ENCODE peak calls at places on chromosomes 13 and 19, in eight cellular contexts. M is thoracic aorta, Z is mucosa of descending colon, X is AG20443, K is Calu3, W is mesendoderm, G is BJ, E is type B pancreatic cell. F is an unnamed sample.

GRCh38 chr19:7928334-7928706 is 2.4 kb upstream of the CTXN1 start:
- DNase-seq in E (no peak), W (no peak), M (no peak), Z (no peak), K (no peak), X (no peak), G (no peak), F (no peak)

GRCh38 chr19:45290381-45290931 is 32.2 kb downstream of the CKM start:
- DNase-seq in G (no peak), Z (no peak), W (no peak), X (no peak), E (no peak), M (no peak), K (no peak), F (no peak)

GRCh38 chr13:49308104-49308875 is 60.6 kb downstream of the CDADC1 start:
- DNase-seq in W (no peak), X (peak; percentile 85), E (no peak), Z (peak; percentile 49), K (no peak), M (peak; percentile 73), G (no peak), F (peak; percentile 73)

GRCh38 chr19:55082023-55082851 is 6.6 kb downstream of the EPS8L1 start:
- DNase-seq in M (no peak), X (peak; percentile 50), K (no peak), W (peak; percentile 74), Z (peak; percentile 61), E (no peak), G (no peak), F (no peak)

GRCh38 chr19:55304279-55304978 is 20.6 kb downstream of the BRSK1 start:
- DNase-seq in W (peak; percentile 77), E (no peak), Z (peak; percentile 48), X (no peak), K (peak; percentile 48), G (no peak), M (no peak), F (peak; percentile 33)

GRCh38 chr13:25752957-25753540 is 298.8 kb downstream of the SHISA2 start:
- DNase-seq in G (peak; percentile 19), W (no peak), M (peak; percentile 25), X (peak; percentile 89), K (no peak), E (no peak), Z (peak; percentile 29), F (peak; percentile 84)

GRCh38 chr13:41008349-41008980 is 10.7 kb downstream of the ELF1 start:
- DNase-seq in G (no peak), M (no peak), X (peak; percentile 32), Z (no peak), E (no peak), K (no peak), W (no peak), F (peak; percentile 72)

GRCh38 chr19:39211731-39212376 is 7.8 kb upstream of the SYCN start:
- DNase-seq in E (no peak), W (no peak), M (no peak), X (no peak), K (no peak), Z (no peak), G (no peak), F (no peak)

GRCh38 chr13:51585696-51586095 is 1.4 kb downstream of the WDFY2 start:
- DNase-seq in M (no peak), X (no peak), Z (no peak), G (no peak), K (no peak), E (no peak), W (no peak), F (peak; percentile 52)

GRCh38 chr13:111344471-111345191 is 24.2 kb downstream of the TEX29 start:
- DNase-seq in G (no peak), Z (no peak), E (no peak), X (peak; percentile 67), M (no peak), K (no peak), W (peak; percentile 94), F (peak; percentile 57)

GRCh38 chr13:36788276-36788675 is 30.7 kb upstream of the RFXAP start:
- DNase-seq in G (peak; percentile 29), K (no peak), X (peak; percentile 18), E (no peak), M (no peak), Z (no peak), W (no peak), F (peak; percentile 11)

GRCh38 chr13:98570929-98571372 is 6.0 kb downstream of the STK24 start:
- DNase-seq in K (peak; percentile 18), M (no peak), W (no peak), G (no peak), Z (peak; percentile 55), E (no peak), X (no peak), F (no peak)

GRCh38 chr19:1866693-1867358 is 3.4 kb upstream of the KLF16 start:
- DNase-seq in M (no peak), X (no peak), Z (no peak), G (no peak), W (no peak), E (no peak), K (no peak), F (no peak)

GRCh38 chr13:45206340-45206739 is 5.5 kb upstream of the KCTD4 start:
- DNase-seq in M (no peak), K (no peak), Z (no peak), W (no peak), X (peak; percentile 69), G (peak; percentile 87), E (no peak), F (peak; percentile 93)

GRCh38 chr13:110047511-110047910 is 259.4 kb downstream of the COL4A1 start:
- DNase-seq in K (no peak), M (peak; percentile 66), X (no peak), Z (no peak), G (no peak), W (no peak), E (no peak), F (peak; percentile 22)

GRCh38 chr19:10808937-10809655 is 26.9 kb downstream of the TMED1 start:
- DNase-seq in W (no peak), Z (no peak), E (no peak), K (peak; percentile 31), X (peak; percentile 34), M (no peak), G (no peak), F (peak; percentile 52)

GRCh38 chr19:40241809-40242384 is 15.4 kb upstream of the CCNP start:
- DNase-seq in K (no peak), E (no peak), X (no peak), G (no peak), W (no peak), M (no peak), Z (no peak), F (no peak)

GRCh38 chr13:30616927-30617314 is 799 bp upstream of the USPL1 start:
- DNase-seq in Z (no peak), X (peak; percentile 74), M (peak; percentile 14), G (peak; percentile 56), W (peak; percentile 95), K (peak; percentile 41), E (no peak), F (peak; percentile 90)

GRCh38 chr13:45863716-45864590 is 12.4 kb upstream of the SIAH3 start:
- DNase-seq in W (peak; percentile 38), G (no peak), Z (no peak), K (no peak), M (no peak), E (no peak), X (no peak), F (no peak)

GRCh38 chr13:78443839-78444238 is 159.5 kb downstream of the POU4F1 start:
- DNase-seq in G (no peak), X (no peak), W (no peak), K (no peak), Z (no peak), M (no peak), E (no peak), F (no peak)

GRCh38 chr13:109717686-109718085 is 68.7 kb downstream of the IRS2 start:
- DNase-seq in X (no peak), W (no peak), M (no peak), K (no peak), G (no peak), Z (no peak), E (no peak), F (no peak)

GRCh38 chr19:14361824-14362223 is 19.4 kb upstream of the ADGRE5 start:
- DNase-seq in M (no peak), W (peak; percentile 89), K (no peak), Z (no peak), X (peak; percentile 27), E (no peak), G (no peak), F (no peak)

GRCh38 chr13:33328691-33329090 is 43.1 kb upstream of the STARD13 start:
- DNase-seq in W (peak; percentile 8), X (peak; percentile 18), E (no peak), K (no peak), Z (no peak), G (no peak), M (no peak), F (peak; percentile 27)

GRCh38 chr19:18194554-18195238 is 1.7 kb downstream of the MPV17L2 start:
- DNase-seq in M (no peak), W (peak; percentile 61), Z (peak; percentile 59), X (peak; percentile 70), E (no peak), K (no peak), G (no peak), F (no peak)

GRCh38 chr13:111159362-111160320 is 44.5 kb downstream of the ARHGEF7 start:
- DNase-seq in E (no peak), K (no peak), X (no peak), M (no peak), Z (no peak), G (no peak), W (no peak), F (no peak)

GRCh38 chr19:45780146-45780447 is 2.2 kb downstream of the DMPK start:
- DNase-seq in W (no peak), K (no peak), E (no peak), X (no peak), G (no peak), Z (no peak), M (no peak), F (no peak)

F was measured in AG10803.